ENCODE peak calls at places on chromosomes 4 and X, in six cellular contexts. U is neuronal stem cell, G is HCT116, L is neural progenitor cell, E is fibroblast of lung, A is IMR-90. Z is an unnamed sample.

GRCh38 chr4:124631760-124632159 is 80.8 kb downstream of the ANKRD50 start:
- DNase-seq in U (no peak), G (peak), L (no peak), E (peak), A (peak), Z (peak)

GRCh38 chrX:2325076-2325784 is 175.5 kb downstream of the DHRSX start:
- DNase-seq in U (no peak), G (no peak), L (no peak), E (peak), A (peak), Z (peak)

GRCh38 chr4:87322754-87323153 is at the start of gene HSD17B13:
- DNase-seq in U (no peak), G (no peak), L (no peak), E (no peak), A (no peak), Z (no peak)

GRCh38 chr4:77344001-77344400 is 187.0 kb downstream of the CCNG2 start:
- DNase-seq in U (no peak), G (no peak), L (no peak), E (no peak), A (no peak), Z (no peak)

GRCh38 chr4:118281611-118282442 is 71.0 kb downstream of the PRSS12 start:
- DNase-seq in U (no peak), G (no peak), L (peak), E (peak), A (peak), Z (peak)

GRCh38 chr4:83255584-83255983 is 29.0 kb downstream of the COQ2 start:
- DNase-seq in U (no peak), G (peak), L (no peak), E (peak), A (peak), Z (peak)

GRCh38 chr4:87073187-87073569 is 138.4 kb downstream of the AFF1 start:
- DNase-seq in U (no peak), G (no peak), L (no peak), E (no peak), A (no peak), Z (no peak)

GRCh38 chr4:17103231-17103630 is 204.8 kb upstream of the LDB2 start:
- DNase-seq in U (no peak), G (no peak), L (no peak), E (peak), A (peak), Z (peak)

GRCh38 chr4:26937136-26937535 is 76.5 kb downstream of the STIM2 start:
- DNase-seq in U (no peak), G (no peak), L (no peak), E (no peak), A (no peak), Z (no peak)

GRCh38 chr4:22237155-22237751 is 278.6 kb downstream of the ADGRA3 start:
- DNase-seq in U (no peak), G (peak), L (peak), E (peak), A (peak), Z (no peak)

GRCh38 chr4:140252144-140252741 is 98.3 kb upstream of the MAML3 start:
- DNase-seq in U (no peak), G (no peak), L (peak), E (peak), A (no peak), Z (peak)

GRCh38 chr4:145937021-145937861 is 1.4 kb downstream of the ZNF827 start:
- DNase-seq in U (peak), G (no peak), L (peak), E (peak), A (peak), Z (peak)

GRCh38 chr4:74334636-74335035 is 26.4 kb downstream of the EPGN start:
- DNase-seq in U (no peak), G (no peak), L (no peak), E (no peak), A (no peak), Z (no peak)

GRCh38 chr4:55742655-55743191 is 76.9 kb upstream of the EXOC1L start:
- DNase-seq in U (peak), G (no peak), L (peak), E (peak), A (peak), Z (peak)

DNA sequence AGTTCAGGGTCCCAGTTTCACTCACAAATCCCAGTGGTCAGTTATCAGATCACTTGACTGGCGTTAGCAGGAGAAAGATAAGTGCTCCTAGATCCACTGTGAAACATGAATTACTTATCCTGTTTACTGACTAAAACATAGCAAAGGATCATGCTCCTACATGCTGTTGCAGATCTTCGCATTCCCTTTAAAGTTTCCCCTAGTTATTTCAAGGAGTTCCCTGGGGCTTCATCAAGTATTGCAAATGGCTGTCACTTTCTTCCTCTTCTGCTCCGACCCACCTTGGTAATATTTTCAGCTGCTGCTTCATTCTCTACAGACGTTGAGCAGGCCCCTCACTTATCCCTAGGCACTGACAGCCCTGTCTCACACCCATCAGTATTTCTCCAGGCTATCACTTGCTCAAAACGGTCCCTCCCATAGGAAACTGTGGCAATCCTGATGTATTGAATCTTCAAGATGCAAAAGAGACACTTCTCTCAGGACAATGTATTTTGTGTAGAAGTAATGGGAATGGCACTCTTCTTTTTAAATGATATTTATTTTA is 466.0 kb downstream of the INPP4B start:
- DNase-seq in U (no peak), G (no peak), L (no peak), E (no peak), A (no peak), Z (no peak)
- H2AFZ ChIP-seq in U (no peak), G (no peak), L (no peak), E (peak), A (peak), Z (peak)

GRCh38 chrX:110415440-110416167 is 57.0 kb downstream of the RTL9 start:
- DNase-seq in U (no peak), G (no peak), L (no peak), E (peak), A (peak), Z (peak)

GRCh38 chrX:110412971-110413726 is 54.5 kb downstream of the RTL9 start:
- DNase-seq in U (peak), G (no peak), L (peak), E (peak), A (peak), Z (no peak)

GRCh38 chrX:110413727-110414124 is 55.1 kb downstream of the RTL9 start:
- DNase-seq in U (no peak), G (no peak), L (no peak), E (no peak), A (no peak), Z (no peak)

GRCh38 chrX:110414679-110415439 is 56.2 kb downstream of the RTL9 start:
- DNase-seq in U (no peak), G (no peak), L (no peak), E (peak), A (peak), Z (peak)

GRCh38 chrX:110414273-110414672 is 55.6 kb downstream of the RTL9 start:
- DNase-seq in U (no peak), G (no peak), L (no peak), E (no peak), A (no peak), Z (no peak)
- H2AFZ ChIP-seq in U (no peak), G (no peak), L (no peak), E (no peak), A (no peak), Z (no peak)

GRCh38 chr4:56908206-56909082 is 744 bp downstream of the REST start:
- DNase-seq in U (peak), G (no peak), L (peak), E (peak), A (peak), Z (peak)
- H2AFZ ChIP-seq in U (peak), G (no peak), L (peak), E (peak), A (peak), Z (peak)

DNA sequence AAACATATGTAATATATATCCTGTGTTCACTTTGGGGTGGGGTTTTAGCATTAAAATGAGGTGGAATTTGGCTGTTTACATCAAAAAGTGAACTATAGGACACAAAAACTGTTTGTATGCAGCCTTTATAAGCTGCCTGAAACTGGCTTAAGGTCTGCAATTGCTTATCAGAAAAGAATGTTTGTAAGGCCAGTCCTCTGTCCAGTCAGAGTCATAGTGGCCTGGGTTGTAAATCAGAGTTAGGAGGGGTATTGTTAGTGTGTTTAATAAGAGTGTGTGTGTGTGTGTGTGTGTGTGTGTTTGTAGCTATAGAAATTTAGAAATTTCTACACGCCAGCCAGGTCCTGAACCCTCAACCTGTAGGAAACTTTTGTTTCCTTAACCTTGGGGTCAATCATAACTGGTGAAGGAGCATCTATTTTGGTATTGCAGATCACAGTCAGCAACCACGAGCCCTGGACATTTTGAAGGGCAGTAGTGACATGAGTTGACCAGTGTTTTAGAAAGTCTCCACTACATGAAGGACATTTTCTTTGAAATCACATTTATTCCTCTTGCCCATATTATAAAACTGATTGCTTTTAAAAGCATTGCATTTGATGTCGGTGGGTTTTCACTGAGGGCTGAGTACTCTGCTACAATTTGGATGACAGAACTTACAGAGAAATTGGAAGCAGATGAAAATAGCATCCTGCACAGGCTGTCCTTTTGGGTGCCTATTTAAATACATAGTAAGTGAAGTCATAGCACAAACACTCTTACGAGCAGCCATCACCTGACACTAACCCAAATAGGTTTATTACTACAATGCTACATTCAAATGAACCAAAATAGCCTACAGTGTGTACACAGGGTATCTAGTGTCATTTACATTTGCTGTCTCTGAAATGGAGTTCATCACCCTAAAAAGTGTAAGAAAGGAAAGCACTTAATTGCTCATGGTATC is 11.2 kb upstream of the TMEM154 start:
- DNase-seq in U (no peak), G (no peak), L (no peak), E (no peak), A (no peak), Z (peak)
- H2AFZ ChIP-seq in U (no peak), G (no peak), L (no peak), E (no peak), A (no peak), Z (no peak)

GRCh38 chr4:163590609-163591264 is 96.2 kb downstream of the TMA16 start:
- DNase-seq in U (no peak), G (no peak), L (no peak), E (no peak), A (no peak), Z (peak)
- H2AFZ ChIP-seq in U (no peak), G (no peak), L (no peak), E (no peak), A (no peak), Z (no peak)

DNA sequence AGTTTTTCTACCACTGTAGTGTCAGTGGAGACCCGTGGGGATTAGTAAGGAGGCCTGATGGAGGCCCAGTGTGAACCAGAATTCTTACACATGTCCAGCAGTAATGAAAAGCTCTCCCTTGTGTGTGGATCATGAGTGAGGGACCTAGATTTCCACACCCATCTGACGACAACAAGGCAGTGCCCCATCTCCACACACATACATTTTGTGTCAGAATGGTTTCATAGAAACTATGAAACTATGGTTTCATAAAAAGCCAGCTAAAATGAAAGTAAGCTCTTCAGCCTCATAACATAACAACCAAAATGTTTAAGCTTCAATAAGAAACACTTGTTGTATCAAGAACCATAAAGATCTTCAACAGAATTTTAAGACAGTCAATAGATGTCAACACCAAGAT is 884.5 kb upstream of the ADGRL3 start:
- DNase-seq in U (no peak), G (no peak), L (no peak), E (no peak), A (no peak), Z (no peak)
- H2AFZ ChIP-seq in U (peak), G (no peak), L (no peak), E (no peak), A (no peak), Z (no peak)